ENCODE peak calls at places on chromosomes 13 and 19, in nine cellular contexts. P is mesothelial cell of epicardium; I is A172; E is progenitor cell of endocrine pancreas; K is AG08396; A is activated CD8-positive, alpha-beta T cell treated with anti-CD3 and anti-CD28 coated beads, Interleukin-2, amount 10 ng/mL, durations not matched to agents 7 days and 5 days; R is stimulated activated CD4-positive, alpha-beta T cell treated with anti-CD3 and anti-CD28 coated beads, Interleukin-4, amount 100 ng/mL, for 24 hours; X is EL; O is CMK. M is an unnamed sample.

GRCh38 chr19:6730153-6730804 is 7.1 kb downstream of the GPR108 start:
- DNase-seq in P (no peak), I (no peak), E (no peak), K (no peak), A (peak; percentile 58), R (peak; percentile 52), X (no peak), O (peak; percentile 77), M (peak; percentile 69)

GRCh38 chr13:33186851-33187250 is 98.7 kb downstream of the STARD13 start:
- DNase-seq in P (no peak), I (peak; percentile 64), E (no peak), K (no peak), A (no peak), R (no peak), X (peak; percentile 78), O (no peak), M (peak; percentile 87)

GRCh38 chr19:49327878-49328544 is 3.0 kb upstream of the SLC6A16 start:
- DNase-seq in P (no peak), I (no peak), E (no peak), K (peak; percentile 54), A (peak; percentile 64), R (peak; percentile 64), X (peak; percentile 48), O (no peak), M (peak; percentile 55)

GRCh38 chr13:33206425-33206824 is 79.1 kb downstream of the STARD13 start:
- DNase-seq in P (no peak), I (no peak), E (no peak), K (no peak), A (no peak), R (no peak), X (no peak), O (no peak), M (no peak)

GRCh38 chr19:10871711-10872550 is 578 bp downstream of the CARM1 start:
- DNase-seq in P (peak; percentile 33), I (no peak), E (peak; percentile 39), K (peak; percentile 53), A (peak; percentile 37), R (peak; percentile 23), X (peak; percentile 31), O (no peak), M (no peak)

GRCh38 chr19:2266183-2266993 is 10.2 kb upstream of the JSRP1 start:
- DNase-seq in P (no peak), I (no peak), E (no peak), K (peak; percentile 77), A (peak; percentile 46), R (no peak), X (peak; percentile 70), O (no peak), M (no peak)

GRCh38 chr19:38172001-38172400 is 52.0 kb downstream of the DPF1 start:
- DNase-seq in P (no peak), I (no peak), E (no peak), K (no peak), A (no peak), R (no peak), X (no peak), O (no peak), M (no peak)

GRCh38 chr19:17075860-17076538 is 422 bp downstream of the MYO9B start:
- DNase-seq in P (no peak), I (peak; percentile 22), E (no peak), K (peak; percentile 41), A (peak; percentile 80), R (peak; percentile 43), X (peak; percentile 46), O (peak; percentile 70), M (peak; percentile 67)

GRCh38 chr19:2540646-2541454 is 64.9 kb downstream of the GADD45B start:
- DNase-seq in P (peak; percentile 89), I (peak; percentile 100), E (peak; percentile 81), K (peak; percentile 95), A (no peak), R (no peak), X (peak; percentile 100), O (no peak), M (peak; percentile 100)

GRCh38 chr19:19026299-19026971 is 6.9 kb downstream of the SUGP2 start:
- DNase-seq in P (no peak), I (no peak), E (no peak), K (no peak), A (no peak), R (no peak), X (no peak), O (no peak), M (no peak)

GRCh38 chr19:2624537-2625091 is 77.9 kb downstream of the GNG7 start:
- DNase-seq in P (no peak), I (peak; percentile 67), E (no peak), K (no peak), A (no peak), R (no peak), X (no peak), O (no peak), M (peak; percentile 93)

GRCh38 chr19:54670576-54671347 is 8.0 kb downstream of the LILRB4 start:
- DNase-seq in P (no peak), I (no peak), E (no peak), K (no peak), A (no peak), R (no peak), X (no peak), O (no peak), M (no peak)

GRCh38 chr19:46181386-46181774 is 33.3 kb downstream of the IGFL2 start:
- DNase-seq in P (no peak), I (peak; percentile 57), E (no peak), K (no peak), A (no peak), R (no peak), X (peak; percentile 54), O (no peak), M (no peak)

GRCh38 chr19:4508698-4509097 is 9.6 kb downstream of the PLIN4 start:
- DNase-seq in P (no peak), I (no peak), E (no peak), K (no peak), A (no peak), R (no peak), X (no peak), O (no peak), M (no peak)

GRCh38 chr13:27079421-27079958 is 92.1 kb downstream of the USP12 start:
- DNase-seq in P (no peak), I (peak; percentile 45), E (no peak), K (peak; percentile 45), A (no peak), R (no peak), X (peak; percentile 71), O (no peak), M (peak; percentile 93)